ENCODE peak calls at places on chromosomes 1 and 21, in six cellular contexts. R is right atrium auricular region; L is colonic mucosa; W is prostate gland; G is vagina; E is CD8-positive, alpha-beta T cell. S is an unnamed sample.

GRCh38 chr1:110548381-110548780 is 29.4 kb upstream of the KCNA10 start:
- DNase-seq in G (no peak), E (no peak), R (no peak), L (no peak), W (no peak), S (no peak)

GRCh38 chr1:241950390-241950789 is 7.2 kb upstream of the BECN2 start:
- DNase-seq in R (no peak), L (no peak), G (no peak), E (no peak), W (no peak), S (no peak)

GRCh38 chr1:51621161-51621560 is 4.3 kb downstream of the OSBPL9 start:
- DNase-seq in R (no peak), E (no peak), W (no peak), L (no peak), G (no peak), S (peak)

GRCh38 chr1:169368406-169368769 is 393 bp downstream of the BLZF1 start:
- DNase-seq in E (no peak), W (peak), L (peak), G (no peak), R (no peak), S (no peak)

GRCh38 chr1:44036409-44037111 is 5.3 kb upstream of the SLC6A9 start:
- DNase-seq in R (peak), W (peak), G (no peak), L (peak), E (peak), S (peak)

GRCh38 chr1:7885513-7886298 is 32.8 kb upstream of the UTS2 start:
- DNase-seq in R (no peak), G (peak), E (no peak), W (no peak), L (peak), S (no peak)

GRCh38 chr1:219686171-219686570 is 73.3 kb upstream of the ZC3H11B start:
- DNase-seq in L (no peak), W (no peak), R (no peak), E (no peak), G (no peak), S (no peak)

GRCh38 chr1:202323731-202324130 is 18.0 kb downstream of the UBE2T start:
- DNase-seq in R (no peak), G (peak), W (no peak), L (no peak), E (no peak), S (no peak)

GRCh38 chr1:12717301-12717838 is 1.5 kb downstream of the AADACL3 start:
- DNase-seq in G (no peak), E (no peak), L (no peak), W (no peak), R (no peak), S (no peak)

GRCh38 chr1:66266350-66266749 is 267.6 kb upstream of the SGIP1 start:
- DNase-seq in L (no peak), G (no peak), E (no peak), W (no peak), R (no peak), S (no peak)

GRCh38 chr1:221961532-221962292 is 219.8 kb upstream of the DUSP10 start:
- DNase-seq in R (no peak), G (no peak), W (no peak), E (peak), L (no peak), S (peak)

GRCh38 chr1:151156515-151156819 is at the start of gene TNFAIP8L2:
- DNase-seq in L (peak), E (peak), R (no peak), G (no peak), W (no peak), S (no peak)

GRCh38 chr1:193120604-193121166 is 1.1 kb upstream of the CDC73 start:
- DNase-seq in R (no peak), W (no peak), G (no peak), L (no peak), E (no peak), S (no peak)

GRCh38 chr1:16120411-16120810 is 35.5 kb downstream of the EPHA2 start:
- DNase-seq in E (no peak), L (no peak), W (no peak), R (no peak), G (no peak), S (no peak)

GRCh38 chr1:149972547-149972946 is 35.9 kb upstream of the MTMR11 start:
- DNase-seq in E (no peak), L (no peak), W (no peak), G (no peak), R (no peak), S (no peak)

GRCh38 chr1:2564006-2564814 is 8.0 kb downstream of the TNFRSF14 start:
- DNase-seq in W (no peak), E (no peak), G (no peak), R (no peak), L (no peak), S (no peak)

GRCh38 chr21:32717851-32718316 is 9.9 kb downstream of the SYNJ1 start:
- DNase-seq in W (no peak), L (no peak), R (no peak), G (no peak), E (no peak), S (no peak)

GRCh38 chr1:156499194-156499702 is 1.3 kb downstream of the MEF2D start:
- DNase-seq in E (no peak), R (no peak), G (no peak), L (peak), W (no peak), S (peak)

GRCh38 chr1:218656301-218657037 is 311.3 kb downstream of the TGFB2 start:
- DNase-seq in G (no peak), E (no peak), L (no peak), R (no peak), W (no peak), S (no peak)

GRCh38 chr1:202615501-202616354 is 94.5 kb downstream of the SYT2 start:
- DNase-seq in R (no peak), L (no peak), E (no peak), G (no peak), W (no peak), S (peak)

GRCh38 chr1:11479375-11479979 is 522 bp downstream of the DISP3 start:
- DNase-seq in E (no peak), G (no peak), W (no peak), L (no peak), R (no peak), S (no peak)

GRCh38 chr1:153717330-153717729 is 10.5 kb upstream of the INTS3 start:
- DNase-seq in R (no peak), W (no peak), E (no peak), L (no peak), G (no peak), S (no peak)

GRCh38 chr1:231369282-231369681 is 31.2 kb downstream of the SPRTN start:
- DNase-seq in R (no peak), G (no peak), W (no peak), E (no peak), L (no peak), S (no peak)

GRCh38 chr1:115082949-115083348 is 6.4 kb downstream of the TSPAN2 start:
- DNase-seq in E (no peak), G (no peak), L (no peak), W (no peak), R (no peak), S (no peak)

GRCh38 chr1:235659186-235659771 is 9.7 kb upstream of the GNG4 start:
- DNase-seq in G (no peak), W (no peak), R (no peak), E (no peak), L (no peak), S (no peak)

GRCh38 chr1:70980361-70980760 is 67.3 kb downstream of the PTGER3 start:
- DNase-seq in L (no peak), G (no peak), R (no peak), W (no peak), E (no peak), S (no peak)

GRCh38 chr1:70977575-70977974 is 70.0 kb downstream of the PTGER3 start:
- DNase-seq in L (no peak), G (no peak), E (no peak), R (no peak), W (no peak), S (no peak)

GRCh38 chr1:70979879-70980278 is 67.7 kb downstream of the PTGER3 start:
- DNase-seq in G (no peak), W (no peak), L (no peak), R (no peak), E (no peak), S (no peak)

GRCh38 chr1:70978623-70979022 is 69.0 kb downstream of the PTGER3 start:
- DNase-seq in W (no peak), R (no peak), G (no peak), E (no peak), L (no peak), S (no peak)

DNA sequence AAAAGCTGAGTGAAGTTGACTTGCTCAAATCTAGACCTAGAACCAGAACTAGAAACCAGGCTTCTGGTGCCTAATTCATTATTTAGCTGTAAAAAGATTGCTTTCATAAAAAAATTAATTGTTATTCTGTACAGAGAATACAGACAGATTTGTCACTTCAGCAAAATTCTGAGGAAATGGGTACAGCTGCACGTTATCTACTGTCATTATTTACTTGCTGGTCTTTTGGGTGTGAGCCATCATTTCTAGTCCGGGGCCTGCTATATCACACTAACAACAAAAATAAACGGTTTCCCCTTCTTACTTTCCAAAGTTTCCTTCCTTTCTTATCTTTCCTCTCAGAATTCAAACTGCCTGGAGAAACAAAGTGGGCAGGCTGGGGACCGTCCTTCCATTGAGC is 68.3 kb downstream of the PTGER3 start:
- DNase-seq in L (no peak), W (no peak), G (no peak), E (no peak), R (no peak), S (no peak)
- H3K4me3 ChIP-seq in L (no peak), W (no peak), G (no peak), E (no peak), R (no peak), S (no peak)

GRCh38 chr21:31281561-31281960 is 62.5 kb downstream of the TIAM1 start:
- DNase-seq in E (no peak), G (no peak), W (no peak), R (no peak), L (no peak), S (no peak)
- H3K27ac ChIP-seq in E (no peak), G (no peak), W (no peak), R (no peak), L (no peak), S (no peak)

DNA sequence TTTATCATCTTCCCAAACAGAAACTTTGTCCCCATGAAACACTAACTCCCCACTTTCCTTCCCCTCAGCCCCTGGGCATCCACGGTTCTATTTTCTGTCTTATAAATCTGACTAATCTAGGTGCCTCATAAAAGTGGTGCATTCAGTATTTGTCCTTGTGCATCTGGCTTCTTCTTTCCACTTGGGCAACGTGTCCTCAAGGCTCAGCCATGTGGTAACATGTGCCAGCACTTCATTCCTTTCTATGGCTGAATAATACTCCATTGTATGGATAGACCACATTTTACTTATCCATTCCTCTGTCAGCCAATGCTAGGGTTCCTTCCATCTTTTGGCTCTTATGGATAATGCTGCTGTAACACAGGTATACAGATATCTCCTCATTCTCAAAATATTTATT is 305.0 kb upstream of the RUNX1 start:
- DNase-seq in R (no peak), E (no peak), L (no peak), G (no peak), W (no peak), S (no peak)
- H3K4me3 ChIP-seq in R (no peak), E (no peak), L (no peak), G (no peak), W (no peak), S (no peak)

DNA sequence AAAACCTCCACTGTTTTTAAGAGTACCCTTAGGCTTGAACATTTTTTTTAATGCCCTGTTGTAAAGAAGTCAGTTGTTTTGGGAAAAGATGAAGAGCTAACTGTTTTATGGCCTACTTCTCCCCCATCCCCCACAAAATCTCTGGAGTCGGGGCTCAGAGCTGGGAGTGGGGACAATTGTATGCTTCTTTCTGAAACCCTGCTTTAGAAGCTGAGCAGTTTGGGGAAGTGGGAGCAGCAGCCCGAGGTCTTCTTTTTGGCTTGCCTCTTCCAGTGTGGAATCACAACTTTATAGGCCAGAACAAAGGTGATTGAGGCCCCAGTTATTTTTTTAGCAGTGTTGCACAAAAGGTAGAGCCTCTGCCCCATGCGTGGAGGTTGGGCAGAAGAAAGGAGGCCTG is 25.2 kb downstream of the PPP2R5A start:
- DNase-seq in E (no peak), G (no peak), R (no peak), W (no peak), L (no peak), S (no peak)
- H3K27ac ChIP-seq in E (no peak), G (no peak), R (no peak), W (no peak), L (no peak), S (no peak)

DNA sequence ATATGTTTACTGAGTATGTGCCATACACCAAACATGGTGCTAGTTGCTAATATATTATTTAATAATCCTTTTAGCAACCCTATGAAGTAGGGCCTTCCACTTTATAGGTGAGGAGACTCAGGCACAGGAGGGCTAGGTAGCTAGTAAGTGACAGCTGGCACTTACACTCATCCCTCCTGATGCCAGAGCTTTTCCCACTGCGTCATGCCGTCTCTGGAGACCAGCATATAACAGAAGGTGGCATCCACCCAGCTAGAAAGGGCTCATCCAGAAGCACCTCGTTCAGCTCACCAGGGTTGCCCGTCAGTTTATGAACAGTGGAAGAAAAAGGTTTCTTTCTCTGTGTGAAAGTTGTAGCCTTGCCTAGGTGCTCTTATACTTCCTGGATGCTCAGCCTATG is 108.9 kb downstream of the NOS1AP start:
- DNase-seq in R (no peak), E (no peak), W (no peak), G (no peak), L (no peak), S (no peak)
- H3K4me3 ChIP-seq in R (no peak), E (no peak), W (no peak), G (no peak), L (no peak), S (no peak)

GRCh38 chr1:88985692-88986091 is 6.7 kb downstream of the KYAT3 start:
- DNase-seq in L (no peak), W (no peak), R (no peak), G (no peak), E (no peak), S (no peak)

GRCh38 chr1:88984553-88984945 is 7.9 kb downstream of the KYAT3 start:
- DNase-seq in G (no peak), L (no peak), R (no peak), E (no peak), W (no peak), S (no peak)

GRCh38 chr1:88982055-88982454 is 10.4 kb downstream of the KYAT3 start:
- DNase-seq in W (no peak), E (no peak), L (no peak), G (no peak), R (no peak), S (no peak)

GRCh38 chr1:88985033-88985432 is 7.4 kb downstream of the KYAT3 start:
- DNase-seq in R (no peak), L (peak), E (no peak), G (no peak), W (no peak), S (peak)

DNA sequence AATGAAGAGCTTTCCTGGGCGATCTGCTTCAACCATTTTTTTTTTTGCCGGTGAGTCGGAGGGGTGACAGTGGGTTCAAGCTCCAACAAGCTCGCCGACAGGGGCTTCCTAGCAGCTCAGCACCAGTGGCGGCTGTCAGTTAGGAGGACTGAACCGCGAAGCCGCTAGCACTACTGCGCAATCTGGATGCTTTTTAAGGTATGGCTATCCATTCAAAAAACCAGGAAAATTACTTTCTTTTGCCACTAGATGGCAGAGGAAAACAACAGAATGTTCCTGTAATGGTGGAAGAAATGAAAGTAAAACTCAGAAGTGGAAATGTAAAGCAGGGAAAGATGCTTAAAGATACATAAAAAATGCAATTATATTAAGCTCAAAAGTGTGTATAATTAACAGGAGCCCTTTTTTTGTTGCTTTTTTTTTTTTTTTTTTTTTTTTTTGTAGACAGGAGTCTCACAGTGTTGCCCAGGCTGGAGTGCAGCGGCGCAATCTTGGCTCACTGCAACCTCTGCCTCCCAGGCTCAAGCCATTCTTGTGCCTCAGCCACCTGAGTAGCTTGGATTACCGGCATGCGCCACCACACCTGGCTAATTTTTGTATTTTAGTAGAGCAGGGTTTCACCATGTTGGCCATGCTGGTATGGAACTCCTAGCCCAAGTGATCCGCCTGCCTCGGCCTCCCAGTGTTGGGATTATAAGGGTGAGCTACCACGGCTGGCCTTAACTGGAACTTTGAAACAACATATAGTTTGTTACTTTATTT is 8.5 kb downstream of the KYAT3 start:
- DNase-seq in R (no peak), G (no peak), W (no peak), L (no peak), E (no peak), S (peak)
- H3K27ac ChIP-seq in R (peak), G (peak), W (peak), L (peak), E (no peak), S (no peak)

DNA sequence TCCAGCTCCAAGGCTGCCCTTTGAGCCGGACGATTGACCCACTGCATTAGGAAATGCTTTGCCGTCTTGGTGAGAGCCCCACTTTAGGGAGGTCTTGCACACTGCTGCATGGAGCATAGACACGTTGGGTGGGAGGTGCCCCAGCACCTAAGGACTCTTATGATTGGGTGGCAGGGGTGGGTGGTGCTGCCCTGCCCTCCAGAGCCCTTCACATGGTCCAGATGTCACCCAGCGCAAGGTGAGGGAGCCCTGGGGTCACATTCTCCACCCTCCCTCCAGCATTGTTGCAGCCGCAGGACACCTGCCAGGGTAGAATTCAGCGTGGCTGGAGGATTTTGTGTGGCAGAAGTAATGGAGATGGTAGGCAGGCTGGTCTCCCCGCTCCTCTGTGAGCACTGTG is 137.4 kb upstream of the COL6A1 start:
- DNase-seq in L (no peak), W (no peak), G (no peak), R (no peak), E (no peak), S (no peak)
- H3K4me3 ChIP-seq in L (no peak), W (no peak), G (no peak), R (no peak), E (no peak), S (no peak)

GRCh38 chr1:24120965-24121364 is 9.0 kb upstream of the MYOM3 start:
- DNase-seq in L (no peak), W (no peak), R (no peak), G (no peak), E (no peak), S (no peak)
- H3K27ac ChIP-seq in L (peak), W (no peak), R (peak), G (no peak), E (no peak), S (no peak)

DNA sequence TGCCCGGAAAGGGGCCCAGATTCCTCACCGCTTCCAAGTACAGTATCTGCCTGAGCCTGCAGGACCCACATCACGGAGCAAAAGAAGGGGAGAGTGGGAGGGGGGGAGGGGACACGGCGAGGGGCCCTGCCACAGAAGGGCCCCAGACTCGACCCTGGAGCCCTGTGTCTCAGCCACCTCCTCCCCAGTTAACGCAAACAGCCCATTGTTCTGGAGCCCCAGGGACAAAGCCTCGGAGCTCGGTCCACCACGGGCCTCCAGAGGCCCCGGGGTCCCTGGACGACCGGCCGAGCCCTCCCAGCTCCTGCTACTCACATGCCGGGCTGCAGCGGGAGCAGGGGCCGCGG is 512 bp downstream of the MEGF6 start:
- DNase-seq in W (no peak), E (no peak), R (no peak), L (no peak), G (no peak), S (no peak)
- H3K4me3 ChIP-seq in W (peak), E (peak), R (peak), L (peak), G (peak), S (no peak)

GRCh38 chr1:47436979-47437517 is 796 bp upstream of the FOXD2 start:
- DNase-seq in E (no peak), L (no peak), W (no peak), G (no peak), R (no peak), S (no peak)
- H3K27ac ChIP-seq in E (peak), L (peak), W (peak), G (peak), R (peak), S (peak)

S was measured in SJSA1.